ENCODE peak calls at places on chromosomes 7 and 10, in nine cellular contexts. S is heart right ventricle, P is colonic mucosa, X is astrocyte of the spinal cord, Q is tibial nerve, Z is GM13976, A is AG10803, T is keratinocyte, C is HepG2. L is an unnamed sample.

GRCh38 chr10:126663328-126663727 is 7.2 kb downstream of the C10orf90 start:
- DNase-seq in P (no peak), A (peak), Z (no peak), T (no peak), Q (peak), C (no peak), X (peak), S (no peak), L (no peak)

GRCh38 chr10:17548162-17548561 is 69.0 kb downstream of the HACD1 start:
- DNase-seq in T (no peak), X (peak), C (no peak), P (no peak), A (no peak), S (no peak), Q (no peak), Z (no peak), L (no peak)

GRCh38 chr7:131911112-131911511 is 354.7 kb upstream of the PODXL start:
- DNase-seq in A (no peak), T (no peak), S (no peak), X (no peak), Z (no peak), C (no peak), P (no peak), Q (no peak), L (no peak)

GRCh38 chr10:86373251-86373650 is 6.7 kb upstream of the GRID1 start:
- DNase-seq in Q (no peak), C (no peak), X (no peak), A (no peak), T (no peak), Z (no peak), S (no peak), P (no peak), L (no peak)

GRCh38 chr7:132655071-132655761 is 78.9 kb upstream of the PLXNA4 start:
- DNase-seq in X (peak), C (no peak), S (peak), Z (no peak), P (peak), Q (peak), T (no peak), A (peak), L (no peak)

GRCh38 chr7:29864668-29865067 is 58.4 kb downstream of the WIPF3 start:
- DNase-seq in S (no peak), Q (no peak), A (no peak), T (no peak), X (no peak), P (no peak), C (no peak), Z (no peak), L (no peak)

GRCh38 chr7:34281260-34281659 is 375.9 kb downstream of the BMPER start:
- DNase-seq in C (peak), X (no peak), P (no peak), Z (no peak), Q (no peak), T (no peak), S (no peak), A (peak), L (peak)

GRCh38 chr10:14056545-14057332 is 274.0 kb downstream of the FRMD4A start:
- DNase-seq in Z (no peak), S (no peak), T (no peak), P (no peak), A (peak), X (peak), C (no peak), Q (no peak), L (no peak)

GRCh38 chr10:99248824-99249223 is 13.2 kb upstream of the HPSE2 start:
- DNase-seq in Q (no peak), A (no peak), X (no peak), P (no peak), T (no peak), S (no peak), C (no peak), Z (no peak), L (no peak)

GRCh38 chr10:114151486-114151885 is 22.5 kb downstream of the CCDC186 start:
- DNase-seq in A (peak), T (peak), S (no peak), X (peak), P (no peak), Z (no peak), Q (no peak), C (peak), L (no peak)

GRCh38 chr10:132405463-132405991 is 8.5 kb downstream of the PWWP2B start:
- DNase-seq in A (no peak), C (no peak), P (no peak), T (no peak), Z (no peak), S (no peak), X (no peak), Q (no peak), L (no peak)

GRCh38 chr7:41955475-41956243 is 252.8 kb upstream of the INHBA start:
- DNase-seq in Q (peak), Z (no peak), S (peak), A (peak), C (no peak), X (peak), P (peak), T (peak), L (peak)

GRCh38 chr7:2504818-2505375 is 14.7 kb upstream of the LFNG start:
- DNase-seq in Q (no peak), X (no peak), P (no peak), S (no peak), Z (no peak), A (no peak), T (no peak), C (no peak), L (no peak)

GRCh38 chr7:148334959-148335577 is 255.5 kb upstream of the C7orf33 start:
- DNase-seq in X (peak), P (no peak), S (no peak), Q (no peak), A (peak), C (no peak), Z (no peak), T (no peak), L (peak)

GRCh38 chr7:157027568-157028527 is 17.4 kb upstream of the MNX1 start:
- DNase-seq in S (no peak), X (no peak), Z (no peak), P (no peak), T (peak), A (no peak), Q (no peak), C (no peak), L (peak)

GRCh38 chr7:140213684-140214074 is 36.9 kb upstream of the KDM7A start:
- DNase-seq in Z (no peak), T (no peak), S (no peak), C (no peak), Q (no peak), P (no peak), A (peak), X (no peak), L (no peak)

GRCh38 chr10:79346388-79347225 is 662 bp upstream of the PPIF start:
- DNase-seq in T (no peak), Q (no peak), S (no peak), A (no peak), P (peak), X (no peak), Z (peak), C (no peak), L (no peak)

GRCh38 chr10:128152741-128153583 is 26.7 kb upstream of the MKI67 start:
- DNase-seq in Q (no peak), C (no peak), S (no peak), A (no peak), Z (no peak), X (no peak), T (no peak), P (no peak), L (no peak)

GRCh38 chr10:128156999-128157755 is 31.0 kb upstream of the MKI67 start:
- DNase-seq in X (no peak), S (no peak), P (peak), C (peak), A (no peak), T (no peak), Z (no peak), Q (no peak), L (peak)

GRCh38 chr10:128160335-128160734 is 34.1 kb upstream of the MKI67 start:
- DNase-seq in C (no peak), A (no peak), S (no peak), T (no peak), Q (no peak), P (no peak), Z (no peak), X (no peak), L (no peak)

GRCh38 chr10:128161031-128161430 is 34.8 kb upstream of the MKI67 start:
- DNase-seq in A (no peak), T (no peak), Q (no peak), C (no peak), P (no peak), X (no peak), Z (no peak), S (no peak), L (no peak)

DNA sequence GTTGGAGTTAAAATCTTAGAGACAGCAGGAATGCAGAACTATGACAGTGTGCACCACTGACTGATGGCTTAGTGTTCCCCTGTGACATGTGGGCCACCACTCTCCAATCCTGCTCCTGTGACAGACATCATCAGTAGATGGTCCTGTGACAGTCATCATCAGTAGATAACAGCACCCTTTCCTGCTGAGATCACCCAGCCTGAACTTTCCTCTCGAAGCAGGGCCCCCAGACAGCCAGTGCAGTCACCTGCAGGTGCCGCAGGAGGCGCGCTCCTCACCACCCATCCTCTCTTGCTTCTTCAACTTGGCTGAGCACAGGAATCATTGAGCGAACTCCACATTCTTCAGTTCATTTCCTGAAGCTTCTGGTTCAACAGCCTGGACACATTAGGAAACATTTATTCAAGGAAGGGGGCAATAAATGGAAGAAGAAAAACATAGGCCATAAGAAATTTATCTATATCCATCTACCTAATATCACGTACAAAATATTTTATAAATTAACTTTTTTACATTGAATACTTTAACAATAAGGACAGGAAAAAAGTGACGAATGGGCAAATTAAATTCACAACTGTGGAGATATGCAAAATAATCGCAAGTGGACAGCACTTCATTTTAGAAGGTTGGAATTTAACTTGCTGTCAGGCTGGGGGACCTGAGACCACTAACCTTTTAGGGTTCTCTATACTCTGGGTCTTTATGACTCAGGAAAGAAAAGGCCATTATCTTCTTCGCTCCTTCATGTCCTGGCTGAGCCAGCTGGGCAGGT is 32.0 kb upstream of the MKI67 start:
- DNase-seq in Z (no peak), P (no peak), A (no peak), S (no peak), T (no peak), X (no peak), Q (no peak), C (peak), L (no peak)
- TF ChIP-seq CTCF in Z (no peak), P (no peak), A (no peak), S (no peak), T (no peak), X (no peak), Q (no peak), C (peak), L (no peak)

DNA sequence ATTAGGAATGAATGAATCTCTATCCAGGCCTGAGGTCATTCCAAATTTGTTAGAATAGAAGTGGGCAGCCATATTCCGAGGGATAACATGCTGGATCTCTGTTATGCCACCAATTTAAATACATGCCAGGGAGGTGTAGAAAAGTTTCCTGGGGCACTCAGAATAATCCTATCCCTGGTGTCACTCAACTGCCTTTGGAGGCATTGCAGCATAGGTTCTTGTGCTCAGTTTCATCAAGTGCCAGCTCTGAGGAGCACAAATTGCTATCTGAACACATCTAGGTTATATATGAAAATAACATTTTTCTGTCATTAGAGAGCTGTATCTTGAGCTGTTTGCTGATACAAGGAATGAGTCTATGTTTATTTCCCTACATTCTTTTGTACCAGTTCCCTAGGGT is 197.3 kb downstream of the CSTF2T start:
- DNase-seq in P (no peak), Q (no peak), C (no peak), S (no peak), Z (no peak), X (no peak), T (no peak), A (no peak), L (no peak)
- TF ChIP-seq CTCF in P (no peak), Q (no peak), C (no peak), S (no peak), Z (no peak), X (no peak), T (no peak), A (no peak), L (no peak)

GRCh38 chr10:58382489-58382995 is 2.7 kb upstream of the TFAM start:
- DNase-seq in X (no peak), P (no peak), Q (no peak), A (no peak), C (no peak), Z (no peak), T (no peak), S (no peak), L (no peak)

GRCh38 chr10:58384095-58384494 is 1.1 kb upstream of the TFAM start:
- DNase-seq in P (no peak), T (no peak), S (no peak), Z (peak), Q (no peak), C (no peak), A (no peak), X (peak), L (no peak)

GRCh38 chr10:58384536-58384998 is 643 bp upstream of the TFAM start:
- DNase-seq in P (no peak), T (no peak), Z (no peak), C (no peak), Q (no peak), X (no peak), S (no peak), A (no peak), L (no peak)

GRCh38 chr10:58385784-58386112 is 538 bp downstream of the TFAM start:
- DNase-seq in Z (peak), P (peak), Q (no peak), S (peak), C (peak), T (no peak), A (peak), X (peak), L (peak)

GRCh38 chr10:58384999-58385783 is at the start of gene TFAM:
- DNase-seq in C (peak), A (peak), X (peak), S (peak), Q (peak), Z (peak), T (peak), P (peak), L (peak)
- TF ChIP-seq CTCF in C (peak), A (peak), X (peak), S (no peak), Q (peak), Z (peak), T (peak), P (peak), L (peak)

GRCh38 chr10:115441907-115442520 is 348.8 kb downstream of the ATRNL1 start:
- DNase-seq in S (no peak), C (no peak), Q (no peak), Z (no peak), T (no peak), P (no peak), A (no peak), X (no peak), L (no peak)
- TF ChIP-seq CTCF in S (no peak), C (no peak), Q (no peak), Z (no peak), T (peak), P (no peak), A (no peak), X (no peak), L (no peak)

DNA sequence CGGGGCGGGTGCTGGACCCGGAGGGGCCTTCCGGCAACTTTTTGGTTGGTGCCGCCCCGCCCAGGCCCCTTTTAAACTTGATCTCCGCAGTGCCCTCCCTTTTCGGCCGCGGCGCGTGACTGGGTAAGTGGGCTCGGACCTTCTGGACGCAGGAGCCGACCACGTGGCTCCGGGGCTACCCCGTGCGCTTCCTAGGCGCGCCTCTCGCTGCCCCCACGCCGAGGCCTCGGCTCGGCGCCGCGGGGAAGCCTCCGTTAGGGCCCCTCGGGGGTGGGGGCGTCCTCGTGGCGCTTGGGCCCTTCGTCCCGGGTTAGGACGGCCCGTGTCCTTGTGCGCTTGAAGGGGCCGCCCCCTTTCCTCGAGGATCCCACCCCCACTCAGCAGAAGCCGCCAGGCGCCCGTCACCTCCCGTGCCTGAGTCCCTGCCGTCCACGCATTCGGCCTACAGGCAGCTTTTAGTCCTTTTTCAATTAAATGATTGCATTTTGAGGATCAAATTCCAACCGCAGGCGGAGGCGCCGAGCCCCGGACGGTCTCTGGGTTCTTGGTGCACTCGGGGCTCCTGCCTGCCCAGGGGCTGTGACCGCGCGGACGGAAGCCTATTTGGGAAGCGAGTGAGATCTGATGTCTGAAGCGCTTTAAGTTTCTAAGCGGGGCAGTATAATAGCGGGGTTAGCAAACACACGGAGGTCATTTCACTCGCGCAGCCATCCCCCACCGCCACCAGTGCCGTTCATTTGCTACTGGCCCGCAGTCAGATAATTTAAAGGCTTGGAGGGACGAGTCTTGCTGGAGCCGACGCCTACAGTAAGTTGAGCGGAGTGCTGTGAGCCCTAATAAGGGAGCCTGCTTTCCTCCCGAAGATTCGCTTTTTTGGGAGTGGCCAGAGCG is 31.8 kb upstream of the TOMM7 start:
- DNase-seq in T (peak), X (peak), C (peak), Q (peak), P (peak), Z (peak), A (peak), S (peak), L (peak)
- TF ChIP-seq CTCF in T (peak), X (no peak), C (peak), Q (no peak), P (peak), Z (no peak), A (peak), S (peak), L (peak)

GRCh38 chr7:69871213-69871885 is 273.1 kb downstream of the AUTS2 start:
- DNase-seq in Q (no peak), C (no peak), A (peak), T (peak), S (no peak), X (peak), P (no peak), Z (no peak), L (no peak)
- TF ChIP-seq CTCF in Q (no peak), C (no peak), A (no peak), T (no peak), S (no peak), X (no peak), P (no peak), Z (no peak), L (no peak)

GRCh38 chr10:118545381-118545780 is 50.1 kb downstream of the PRLHR start:
- DNase-seq in C (no peak), S (no peak), Z (no peak), X (no peak), Q (no peak), A (no peak), P (no peak), T (no peak), L (no peak)

GRCh38 chr10:118546479-118546878 is 49.0 kb downstream of the PRLHR start:
- DNase-seq in A (no peak), C (no peak), Z (no peak), X (no peak), P (no peak), S (no peak), T (no peak), Q (no peak), L (no peak)

GRCh38 chr10:118542789-118543188 is 52.7 kb downstream of the PRLHR start:
- DNase-seq in X (no peak), A (no peak), S (no peak), P (no peak), Z (no peak), C (no peak), T (no peak), Q (no peak), L (no peak)

GRCh38 chr10:118543714-118544400 is 51.6 kb downstream of the PRLHR start:
- DNase-seq in C (peak), P (peak), S (peak), A (peak), Q (no peak), T (no peak), X (peak), Z (peak), L (peak)

GRCh38 chr10:118544401-118544948 is 51.0 kb downstream of the PRLHR start:
- DNase-seq in P (no peak), Z (no peak), A (no peak), Q (no peak), X (no peak), T (no peak), S (no peak), C (no peak), L (no peak)
- TF ChIP-seq CTCF in P (no peak), Z (no peak), A (no peak), Q (no peak), X (no peak), T (no peak), S (peak), C (no peak), L (no peak)

GRCh38 chr10:22259280-22259679 is 41.5 kb upstream of the EBLN1 start:
- DNase-seq in C (no peak), X (no peak), S (no peak), A (peak), Z (no peak), Q (no peak), P (no peak), T (no peak), L (no peak)
- TF ChIP-seq CTCF in C (no peak), X (no peak), S (no peak), A (peak), Z (peak), Q (no peak), P (no peak), T (no peak), L (no peak)